ENCODE peak calls at places on chromosomes 11 and 22, in four cellular contexts. K, X, G and J are unnamed samples.

GRCh38 chr11:60040109-60040508 is at the start of gene OOSP2:
- DNase-seq in G (no peak), K (no peak), X (no peak), J (no peak)

GRCh38 chr22:33513388-33514336 is 406.6 kb downstream of the LARGE1 start:
- DNase-seq in G (no peak), K (no peak), X (no peak), J (no peak)

GRCh38 chr22:49595465-49596078 is 232.1 kb downstream of the BRD1 start:
- DNase-seq in G (no peak), X (no peak), K (no peak), J (no peak)

GRCh38 chr22:17997456-17997855 is 26.9 kb downstream of the MICAL3 start:
- DNase-seq in X (no peak), G (no peak), K (no peak), J (no peak)

GRCh38 chr11:65111537-65112225 is at the start of gene TM7SF2:
- DNase-seq in G (peak), K (peak), X (peak), J (peak)

GRCh38 chr22:35477911-35478582 is 62.6 kb upstream of the RASD2 start:
- DNase-seq in X (no peak), G (no peak), K (peak), J (no peak)

GRCh38 chr11:121100943-121101342 is at the start of gene TECTA:
- DNase-seq in K (no peak), G (no peak), X (no peak), J (no peak)

GRCh38 chr11:23778971-23779370 is 717.9 kb upstream of the LUZP2 start:
- DNase-seq in G (no peak), X (no peak), K (no peak), J (no peak)

GRCh38 chr11:113674397-113674685 is 31.8 kb downstream of the TMPRSS5 start:
- DNase-seq in G (no peak), X (no peak), K (no peak), J (no peak)

GRCh38 chr11:121293276-121293569 is 652 bp downstream of the SC5D start:
- DNase-seq in G (no peak), K (no peak), X (no peak), J (no peak)

GRCh38 chr11:102361100-102362021 is 14.3 kb downstream of the BIRC2 start:
- DNase-seq in K (no peak), X (peak), G (no peak), J (no peak)

GRCh38 chr11:66668653-66669430 is 8.8 kb downstream of the RBM4B start:
- DNase-seq in K (no peak), G (no peak), X (no peak), J (no peak)

GRCh38 chr11:124867700-124868099 is 2.5 kb downstream of the ROBO3 start:
- DNase-seq in G (no peak), X (no peak), K (no peak), J (no peak)

GRCh38 chr11:74680035-74680671 is 51.1 kb downstream of the CHRDL2 start:
- DNase-seq in X (no peak), K (peak), G (no peak), J (no peak)

GRCh38 chr11:88950975-88951374 is 114.8 kb downstream of the GRM5 start:
- DNase-seq in G (no peak), X (no peak), K (no peak), J (no peak)

GRCh38 chr11:11636671-11637070 is 14.9 kb upstream of the GALNT18 start:
- DNase-seq in G (no peak), K (no peak), X (no peak), J (peak)

GRCh38 chr11:102234779-102235439 is 82.4 kb upstream of the BIRC3 start:
- DNase-seq in X (no peak), G (no peak), K (no peak), J (no peak)

GRCh38 chr11:8356731-8357504 is 93.2 kb upstream of the LMO1 start:
- DNase-seq in K (no peak), X (no peak), G (no peak), J (no peak)

GRCh38 chr11:105151936-105152554 is 12.5 kb upstream of the CARD18 start:
- DNase-seq in G (no peak), K (no peak), X (no peak), J (no peak)

GRCh38 chr22:45684169-45684568 is 12.5 kb downstream of the ATXN10 start:
- DNase-seq in G (no peak), X (no peak), K (no peak), J (no peak)